ENCODE peak calls at places on chromosomes 16 and 17, in five cellular contexts. K is OCI-LY7, V is A549, S is hepatocyte, Z is Peyer's patch. J is an unnamed sample.

GRCh38 chr17:15742921-15743320 is 10.8 kb downstream of the TBC1D26 start:
- DNase-seq in K (no peak), Z (no peak), S (no peak), V (no peak), J (no peak)

GRCh38 chr16:66473654-66474519 is 46.8 kb downstream of the BEAN1 start:
- DNase-seq in V (no peak), Z (peak; percentile 6), K (no peak), S (no peak), J (no peak)

GRCh38 chr17:55441544-55441943 is 19.9 kb upstream of the MMD start:
- DNase-seq in K (no peak), Z (no peak), S (no peak), V (no peak), J (no peak)

GRCh38 chr16:19143241-19143640 is 24.8 kb upstream of the SYT17 start:
- DNase-seq in V (no peak), S (no peak), Z (no peak), K (no peak), J (no peak)

GRCh38 chr17:30922235-30922993 is 669 bp downstream of the ADAP2 start:
- DNase-seq in K (no peak), Z (no peak), S (peak; percentile 20), V (no peak), J (no peak)

GRCh38 chr16:66618588-66618987 is 14.1 kb downstream of the CMTM3 start:
- DNase-seq in K (no peak), Z (no peak), S (no peak), V (peak; percentile 26), J (no peak)

GRCh38 chr16:14300631-14301149 is 229.6 kb downstream of the MRTFB start:
- DNase-seq in K (peak; percentile 86), V (peak; percentile 91), Z (peak; percentile 55), S (peak; percentile 86), J (peak; percentile 32)

GRCh38 chr17:20922128-20922670 is 120.6 kb downstream of the USP22 start:
- DNase-seq in S (no peak), V (peak; percentile 33), K (no peak), Z (no peak), J (no peak)

GRCh38 chr16:75138636-75139035 is 9.7 kb upstream of the ZFP1 start:
- DNase-seq in V (no peak), Z (no peak), S (no peak), K (no peak), J (no peak)

GRCh38 chr17:55496094-55496881 is 15.0 kb downstream of the SMIM36 start:
- DNase-seq in S (peak; percentile 54), K (no peak), Z (no peak), V (peak; percentile 93), J (no peak)

GRCh38 chr16:64947651-64948050 is 174.2 kb downstream of the CDH11 start:
- DNase-seq in Z (no peak), S (no peak), V (no peak), K (no peak), J (no peak)

GRCh38 chr17:40949406-40949805 is 12.0 kb upstream of the KRT23 start:
- DNase-seq in K (no peak), V (no peak), Z (no peak), S (peak; percentile 35), J (no peak)

GRCh38 chr17:49894761-49895160 is 46.9 kb upstream of the TAC4 start:
- DNase-seq in K (no peak), S (no peak), V (no peak), Z (no peak), J (no peak)

GRCh38 chr17:38585056-38585804 is 20.5 kb downstream of the SRCIN1 start:
- DNase-seq in K (no peak), Z (no peak), S (peak; percentile 31), V (peak; percentile 51), J (no peak)

GRCh38 chr16:29808219-29808900 is 2.0 kb downstream of the MAZ start:
- DNase-seq in S (no peak), K (no peak), Z (no peak), V (no peak), J (peak; percentile 52)

GRCh38 chr17:6381052-6381451 is 53.9 kb downstream of the AIPL1 start:
- DNase-seq in K (no peak), Z (no peak), V (no peak), S (no peak), J (no peak)

GRCh38 chr16:81094771-81095251 is 1.4 kb downstream of the GCSH start:
- DNase-seq in V (no peak), Z (no peak), S (no peak), K (no peak), J (no peak)

GRCh38 chr16:73390936-73391335 is 343.0 kb upstream of the ZFHX3 start:
- DNase-seq in S (no peak), V (no peak), K (no peak), Z (no peak), J (no peak)

GRCh38 chr17:46158323-46159296 is 34.6 kb downstream of the KANSL1 start:
- DNase-seq in Z (no peak), S (no peak), V (no peak), K (no peak), J (no peak)

GRCh38 chr16:87375426-87376135 is 8.0 kb downstream of the FBXO31 start:
- DNase-seq in V (no peak), K (no peak), Z (no peak), S (no peak), J (no peak)

GRCh38 chr17:27920569-27920968 is 27.4 kb upstream of the LYRM9 start:
- DNase-seq in S (no peak), V (no peak), K (no peak), Z (no peak), J (no peak)

GRCh38 chr17:34091975-34092374 is 163.1 kb upstream of the CCL2 start:
- DNase-seq in K (no peak), V (no peak), S (no peak), Z (no peak), J (no peak)

GRCh38 chr17:34090593-34090992 is 164.5 kb upstream of the CCL2 start:
- DNase-seq in V (no peak), Z (no peak), K (no peak), S (no peak), J (no peak)

GRCh38 chr17:34098712-34099111 is 156.4 kb upstream of the CCL2 start:
- DNase-seq in Z (no peak), V (peak; percentile 14), S (peak; percentile 48), K (no peak), J (no peak)

GRCh38 chr17:34099859-34100258 is 155.2 kb upstream of the CCL2 start:
- DNase-seq in V (no peak), Z (no peak), K (no peak), S (no peak), J (no peak)

GRCh38 chr17:34095101-34095500 is 160.0 kb upstream of the CCL2 start:
- DNase-seq in Z (no peak), K (no peak), S (no peak), V (no peak), J (no peak)
- H3K9me3 ChIP-seq in Z (no peaks in the 10 kb centered on the region), K (no peaks in the 10 kb centered on the region), S (no peaks in the 10 kb centered on the region), V (no peaks in the 10 kb centered on the region), J (no peaks in the 10 kb centered on the region)

GRCh38 chr17:2436516-2436915 is 35.7 kb upstream of the MNT start:
- DNase-seq in Z (no peak), S (no peak), V (no peak), K (peak; percentile 14), J (no peak)
- H3K4me3 ChIP-seq in Z (no peak overlapping the region), S (no peak overlapping the region), V (no peak overlapping the region), K (no peak overlapping the region), J (no peak overlapping the region)

DNA sequence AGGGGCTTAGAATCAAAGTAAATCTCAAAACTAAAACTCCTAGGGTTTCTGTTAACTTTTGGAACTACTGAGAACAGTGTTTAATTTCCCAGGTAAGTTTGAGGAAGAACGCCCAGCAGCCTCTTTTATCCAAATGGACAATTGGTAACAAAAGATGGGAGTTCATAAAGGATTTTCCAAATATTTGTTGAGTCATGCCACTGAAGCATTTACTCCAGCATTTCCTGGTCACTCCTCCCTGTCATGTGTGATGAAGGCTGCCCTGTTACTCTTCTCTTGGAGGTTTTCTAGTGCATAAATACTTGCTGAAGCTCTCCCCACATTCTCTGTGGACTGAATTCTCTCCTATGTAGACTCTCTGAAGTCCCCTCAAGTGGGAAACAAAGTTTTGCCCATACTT is 16.5 kb downstream of the ZNF75A start:
- DNase-seq in V (peak; percentile 40), K (no peak), Z (no peak), S (no peak), J (no peak)
- H3K9me3 ChIP-seq in V (peaks cover 97% of the 10 kb centered on the region), K (no peaks in the 10 kb centered on the region), Z (peaks cover 59% of the 10 kb centered on the region), S (peaks cover 34% of the 10 kb centered on the region), J (peaks cover 48% of the 10 kb centered on the region)

GRCh38 chr17:68196394-68197090 is 51.3 kb upstream of the AMZ2 start:
- DNase-seq in Z (no peak), K (no peak), S (peak; percentile 15), V (no peak), J (no peak)
- H3K4me3 ChIP-seq in Z (peak overlapping the region; percentile 22), K (no peak overlapping the region), S (no peak overlapping the region), V (peak overlapping the region; percentile 43), J (peak overlapping the region; percentile 56)

GRCh38 chr17:35705705-35706104 is 25.7 kb upstream of the RASL10B start:
- DNase-seq in Z (no peak), V (no peak), S (no peak), K (no peak), J (no peak)
- H3K9me3 ChIP-seq in Z (no peaks in the 10 kb centered on the region), V (no peaks in the 10 kb centered on the region), S (no peaks in the 10 kb centered on the region), K (no peaks in the 10 kb centered on the region), J (no peaks in the 10 kb centered on the region)

J was measured in CD8-positive, alpha-beta T cell.